ENCODE peak calls at places on chromosomes 7 and 10, in four cellular contexts. T, H, F and Y are unnamed samples.

GRCh38 chr10:49223205-49223604 is 35.0 kb upstream of the TMEM273 start:
- DNase-seq in F (no peak), T (no peak), H (no peak), Y (no peak)

GRCh38 chr7:124085168-124085567 is 52.3 kb upstream of the TMEM229A start:
- DNase-seq in T (no peak), H (peak; percentile 90), F (peak; percentile 80), Y (peak; percentile 23)

GRCh38 chr10:114285961-114286441 is 46.9 kb downstream of the VWA2 start:
- DNase-seq in F (no peak), T (no peak), H (no peak), Y (no peak)

GRCh38 chr10:103506061-103506460 is 12.6 kb downstream of the NEURL1 start:
- DNase-seq in H (no peak), T (no peak), F (no peak), Y (no peak)

GRCh38 chr7:51035696-51036095 is 253.0 kb upstream of the GRB10 start:
- DNase-seq in F (no peak), T (no peak), H (peak; percentile 41), Y (no peak)

GRCh38 chr10:43201545-43202131 is 63.4 kb downstream of the CSGALNACT2 start:
- DNase-seq in F (peak; percentile 17), H (no peak), T (no peak), Y (no peak)

GRCh38 chr7:79452032-79452494 is 1.4 kb downstream of the MAGI2 start:
- DNase-seq in T (peak; percentile 82), H (peak; percentile 91), F (peak; percentile 71), Y (no peak)

GRCh38 chr7:132622081-132622480 is 45.8 kb upstream of the PLXNA4 start:
- DNase-seq in F (no peak), H (no peak), T (no peak), Y (no peak)

GRCh38 chr7:70093496-70093895 is 495.2 kb downstream of the AUTS2 start:
- DNase-seq in F (no peak), T (no peak), H (no peak), Y (peak; percentile 33)

GRCh38 chr7:25014735-25015134 is 34.8 kb upstream of the OSBPL3 start:
- DNase-seq in H (peak; percentile 99), F (no peak), T (peak; percentile 16), Y (peak; percentile 9)

GRCh38 chr10:11927746-11928145 is 104.6 kb downstream of the PROSER2 start:
- DNase-seq in H (no peak), F (no peak), T (no peak), Y (no peak)

GRCh38 chr10:26430641-26431163 is 7.4 kb upstream of the APBB1IP start:
- DNase-seq in H (no peak), F (no peak), T (no peak), Y (no peak)

GRCh38 chr7:96236198-96237039 is 85.5 kb downstream of the SLC25A13 start:
- DNase-seq in F (no peak), T (no peak), H (peak; percentile 88), Y (peak; percentile 81)

GRCh38 chr7:57404343-57404966 is 45.5 kb upstream of the ZNF716 start:
- DNase-seq in H (no peak), F (no peak), T (no peak), Y (no peak)

GRCh38 chr10:48331436-48331835 is 25.0 kb downstream of the MAPK8 start:
- DNase-seq in H (no peak), F (no peak), T (no peak), Y (no peak)

GRCh38 chr7:33854178-33854577 is 51.2 kb upstream of the BMPER start:
- DNase-seq in F (no peak), H (peak; percentile 67), T (no peak), Y (peak; percentile 53)

GRCh38 chr7:47622946-47623640 is 41.2 kb upstream of the TNS3 start:
- DNase-seq in H (peak; percentile 96), F (no peak), T (peak; percentile 75), Y (peak; percentile 70)

GRCh38 chr10:97183314-97183713 is 2.4 kb downstream of the SLIT1 start:
- DNase-seq in T (no peak), H (no peak), F (no peak), Y (no peak)

GRCh38 chr7:131466735-131467365 is 89.6 kb downstream of the PODXL start:
- DNase-seq in H (no peak), F (no peak), T (no peak), Y (no peak)

DNA sequence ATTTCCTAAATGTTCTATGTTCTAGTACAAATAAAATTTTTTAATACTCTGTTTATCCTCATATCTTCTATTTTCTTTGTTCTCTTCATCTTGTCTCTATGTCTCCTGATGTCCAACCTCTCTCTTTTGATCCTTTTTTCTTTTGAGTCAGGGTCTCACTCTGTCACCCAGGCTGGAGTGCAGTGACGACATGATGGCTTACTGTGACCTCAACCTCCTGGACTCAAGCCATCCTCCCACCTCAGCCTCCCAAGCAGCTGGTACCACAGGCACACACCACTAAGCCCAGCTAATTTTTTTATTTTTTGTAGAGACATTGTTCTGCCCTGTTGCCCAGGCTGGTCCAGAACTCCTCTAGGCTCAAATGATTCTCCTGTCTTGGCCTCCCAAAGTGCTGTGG is 56.8 kb upstream of the GLCCI1 start:
- DNase-seq in T (no peak), F (no peak), H (no peak), Y (no peak)
- H3K4me3 ChIP-seq in T (no peak overlapping the region), F (no peak overlapping the region), H (no peak overlapping the region), Y (no peak overlapping the region)

DNA sequence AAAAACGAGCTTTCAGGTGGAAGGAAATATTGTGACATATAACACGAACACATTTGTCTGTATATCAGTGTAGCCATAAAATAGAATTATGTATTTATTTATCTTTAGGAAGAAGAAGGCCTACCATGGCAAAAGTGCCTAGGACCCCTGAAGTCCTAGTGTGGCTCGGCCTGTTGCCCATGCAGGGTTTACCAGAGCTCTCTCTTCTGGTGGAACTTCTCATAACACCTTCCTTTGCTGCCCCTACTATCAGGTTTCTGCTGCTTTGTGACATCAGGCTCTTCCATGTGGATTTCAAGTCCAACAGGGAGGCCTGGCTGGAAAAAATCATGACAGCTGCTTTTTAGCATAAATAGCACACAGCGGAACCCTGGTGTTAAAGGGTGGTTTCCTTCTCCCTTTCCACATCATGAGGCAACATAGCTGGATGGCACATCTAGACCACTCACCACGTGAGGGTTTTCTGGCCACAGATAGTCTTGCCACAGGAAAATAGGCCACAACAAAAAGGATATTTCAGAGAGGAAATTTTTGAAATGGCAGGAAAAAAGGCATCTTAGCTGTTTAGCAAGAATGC is 44.8 kb upstream of the ADO start:
- DNase-seq in H (no peak), F (no peak), T (no peak), Y (no peak)
- TF ChIP-seq CTCF in H (no peak), F (no peak), T (no peak), Y (no peak)

GRCh38 chr7:1175967-1176851 is 16.2 kb upstream of the ZFAND2A start:
- DNase-seq in H (peak; percentile 70), F (peak; percentile 94), T (peak; percentile 85), Y (no peak)
- H3K4me3 ChIP-seq in H (peak overlapping the region; percentile 17), F (peak overlapping the region; percentile 20), T (peak overlapping the region; percentile 34), Y (no peak overlapping the region)

GRCh38 chr10:73166972-73167371 is 836 bp downstream of the ECD start:
- DNase-seq in H (no peak), F (no peak), T (no peak), Y (no peak)
- TF ChIP-seq CTCF in H (no peak), F (no peak), T (no peak), Y (no peak)